ENCODE peak calls at places on chromosomes 13 and 19, in five cellular contexts. One of them, this sample, is unnamed.
A peak's percentile ranks its signal among the peaks of the same experiment; 100 is the strongest.

GRCh38 chr13:37127706-37128241 is 22.3 kb upstream of the CSNK1A1L start:
- DNase-seq in GM06990: no peak
- DNase-seq in hepatocyte: no peak
- DNase-seq in amniotic stem cell: peak; percentile 21
- DNase-seq in substantia nigra: no peak
- DNase-seq in this sample: no peak

GRCh38 chr19:14149509-14149994 is 13.2 kb upstream of the ASF1B start:
- DNase-seq in GM06990: no peak
- DNase-seq in amniotic stem cell: no peak
- DNase-seq in hepatocyte: peak; percentile 72
- DNase-seq in substantia nigra: peak; percentile 78
- DNase-seq in this sample: no peak

GRCh38 chr19:12749938-12750521 is 1.6 kb upstream of the BEST2 start:
- DNase-seq in GM06990: no peak
- DNase-seq in amniotic stem cell: no peak
- DNase-seq in substantia nigra: no peak
- DNase-seq in hepatocyte: no peak
- DNase-seq in this sample: no peak

GRCh38 chr13:98253526-98253925 is 76.5 kb upstream of the RNF113B start:
- DNase-seq in substantia nigra: no peak
- DNase-seq in GM06990: no peak
- DNase-seq in hepatocyte: peak; percentile 23
- DNase-seq in amniotic stem cell: no peak
- DNase-seq in this sample: no peak

GRCh38 chr19:17121736-17122293 is 46.2 kb downstream of the MYO9B start:
- DNase-seq in amniotic stem cell: no peak
- DNase-seq in hepatocyte: no peak
- DNase-seq in GM06990: peak; percentile 39
- DNase-seq in substantia nigra: no peak
- DNase-seq in this sample: peak; percentile 50

GRCh38 chr13:20303636-20304035 is 71.5 kb upstream of the GJB6 start:
- DNase-seq in GM06990: no peak
- DNase-seq in hepatocyte: no peak
- DNase-seq in amniotic stem cell: no peak
- DNase-seq in substantia nigra: no peak
- DNase-seq in this sample: no peak

GRCh38 chr13:76759877-76760276 is 126.3 kb downstream of the KCTD12 start:
- DNase-seq in amniotic stem cell: no peak
- DNase-seq in GM06990: no peak
- DNase-seq in hepatocyte: no peak
- DNase-seq in substantia nigra: no peak
- DNase-seq in this sample: no peak

GRCh38 chr13:35252536-35253205 is 223.8 kb downstream of the MAB21L1 start:
- DNase-seq in amniotic stem cell: no peak
- DNase-seq in hepatocyte: no peak
- DNase-seq in substantia nigra: no peak
- DNase-seq in GM06990: peak; percentile 17
- DNase-seq in this sample: no peak

GRCh38 chr19:33872445-33873320 is 76.0 kb downstream of the KCTD15 start:
- DNase-seq in hepatocyte: no peak
- DNase-seq in amniotic stem cell: no peak
- DNase-seq in substantia nigra: no peak
- DNase-seq in GM06990: no peak
- DNase-seq in this sample: no peak

GRCh38 chr13:30744056-30744684 is 8.8 kb downstream of the ALOX5AP start:
- DNase-seq in GM06990: peak; percentile 81
- DNase-seq in substantia nigra: no peak
- DNase-seq in hepatocyte: peak; percentile 32
- DNase-seq in amniotic stem cell: no peak
- DNase-seq in this sample: peak; percentile 95

GRCh38 chr13:59247166-59247565 is 916.6 kb downstream of the DIAPH3 start:
- DNase-seq in amniotic stem cell: no peak
- DNase-seq in substantia nigra: peak; percentile 49
- DNase-seq in GM06990: no peak
- DNase-seq in hepatocyte: no peak
- DNase-seq in this sample: no peak

GRCh38 chr19:35788205-35788960 is 13.0 kb downstream of the ARHGAP33 start:
- DNase-seq in amniotic stem cell: no peak
- DNase-seq in substantia nigra: no peak
- DNase-seq in hepatocyte: peak; percentile 4
- DNase-seq in GM06990: no peak
- DNase-seq in this sample: no peak

GRCh38 chr19:15118248-15118647 is 11.0 kb downstream of the SYDE1 start:
- DNase-seq in hepatocyte: no peak
- DNase-seq in GM06990: no peak
- DNase-seq in substantia nigra: no peak
- DNase-seq in amniotic stem cell: no peak
- DNase-seq in this sample: no peak

GRCh38 chr13:21579754-21580316 is 24.1 kb downstream of the MICU2 start:
- DNase-seq in substantia nigra: no peak
- DNase-seq in hepatocyte: no peak
- DNase-seq in GM06990: no peak
- DNase-seq in amniotic stem cell: no peak
- DNase-seq in this sample: peak; percentile 64

GRCh38 chr13:30652746-30653145 is 35.0 kb downstream of the USPL1 start:
- DNase-seq in GM06990: no peak
- DNase-seq in substantia nigra: no peak
- DNase-seq in hepatocyte: no peak
- DNase-seq in amniotic stem cell: no peak
- DNase-seq in this sample: no peak

GRCh38 chr13:113589251-113589960 is 4.9 kb downstream of the TFDP1 start:
- DNase-seq in substantia nigra: no peak
- DNase-seq in hepatocyte: no peak
- DNase-seq in amniotic stem cell: no peak
- DNase-seq in GM06990: no peak
- DNase-seq in this sample: no peak

GRCh38 chr13:75635621-75636338 is at the start of gene LMO7:
- DNase-seq in amniotic stem cell: peak; percentile 42
- DNase-seq in substantia nigra: peak; percentile 50
- DNase-seq in hepatocyte: peak; percentile 67
- DNase-seq in GM06990: no peak
- DNase-seq in this sample: no peak

GRCh38 chr13:113466321-113466836 is 13.1 kb upstream of the ADPRHL1 start:
- DNase-seq in GM06990: no peak
- DNase-seq in hepatocyte: no peak
- DNase-seq in amniotic stem cell: no peak
- DNase-seq in substantia nigra: no peak
- DNase-seq in this sample: no peak

GRCh38 chr13:113654591-113655357 is 3.2 kb downstream of the ATP4B start:
- DNase-seq in hepatocyte: no peak
- DNase-seq in GM06990: no peak
- DNase-seq in amniotic stem cell: no peak
- DNase-seq in substantia nigra: no peak
- DNase-seq in this sample: no peak

This sample was measured in GM12864.